ENCODE peak calls at places on chromosomes 12 and 14, in nine cellular contexts. B, O, S, J, I, R, D, F and K are unnamed samples.

GRCh38 chr14:87686736-87687135 is 306.2 kb downstream of the GALC start:
- DNase-seq in B (no peak), O (no peak), S (no peak), J (no peak), I (no peak), R (no peak), D (no peak), F (no peak), K (no peak)

GRCh38 chr14:57244103-57244502 is 24.6 kb downstream of the EXOC5 start:
- DNase-seq in B (no peak), O (no peak), S (no peak), J (no peak), I (no peak), R (no peak), D (no peak), F (no peak), K (no peak)

GRCh38 chr12:10726945-10727344 is 3.8 kb upstream of the YBX3 start:
- DNase-seq in B (no peak), O (no peak), S (no peak), J (no peak), I (no peak), R (no peak), D (no peak), F (no peak), K (no peak)

GRCh38 chr12:79665488-79665887 is 25.3 kb downstream of the PAWR start:
- DNase-seq in B (no peak), O (no peak), S (no peak), J (no peak), I (no peak), R (no peak), D (no peak), F (no peak), K (no peak)

GRCh38 chr12:97306121-97306520 is 156.5 kb upstream of the RMST start:
- DNase-seq in B (no peak), O (no peak), S (no peak), J (no peak), I (no peak), R (no peak), D (no peak), F (no peak), K (no peak)

GRCh38 chr14:78455896-78456435 is 285.8 kb downstream of the NRXN3 start:
- DNase-seq in B (no peak), O (no peak), S (no peak), J (no peak), I (no peak), R (no peak), D (no peak), F (no peak), K (no peak)

GRCh38 chr14:51846631-51847488 is 13.6 kb upstream of the GNG2 start:
- DNase-seq in B (peak; percentile 36), O (peak; percentile 68), S (no peak), J (peak; percentile 57), I (peak; percentile 23), R (no peak), D (no peak), F (no peak), K (no peak)

GRCh38 chr12:106760184-106760531 is 14.3 kb upstream of the RIC8B start:
- DNase-seq in B (no peak), O (no peak), S (no peak), J (peak; percentile 55), I (no peak), R (no peak), D (no peak), F (no peak), K (no peak)

GRCh38 chr12:9041321-9041720 is 52.0 kb downstream of the KLRG1 start:
- DNase-seq in B (no peak), O (no peak), S (peak; percentile 11), J (no peak), I (peak; percentile 51), R (no peak), D (no peak), F (no peak), K (no peak)

GRCh38 chr14:64755661-64756265 is 51.5 kb downstream of the PLEKHG3 start:
- DNase-seq in B (no peak), O (no peak), S (peak; percentile 98), J (no peak), I (peak; percentile 34), R (no peak), D (no peak), F (no peak), K (no peak)

GRCh38 chr12:66594688-66595087 is 84.2 kb downstream of the GRIP1 start:
- DNase-seq in B (no peak), O (no peak), S (peak; percentile 44), J (no peak), I (no peak), R (no peak), D (no peak), F (no peak), K (no peak)

GRCh38 chr12:132347471-132347855 is 18.1 kb upstream of the GALNT9 start:
- DNase-seq in B (no peak), O (no peak), S (no peak), J (no peak), I (no peak), R (no peak), D (no peak), F (no peak), K (no peak)

GRCh38 chr14:90201344-90201743 is 55.0 kb upstream of the PSMC1 start:
- DNase-seq in B (no peak), O (no peak), S (no peak), J (no peak), I (no peak), R (no peak), D (no peak), F (no peak), K (no peak)

GRCh38 chr14:24741871-24742270 is 107.9 kb upstream of the GZMB start:
- DNase-seq in B (no peak), O (no peak), S (peak; percentile 84), J (no peak), I (no peak), R (no peak), D (no peak), F (no peak), K (no peak)

GRCh38 chr14:27077181-27077738 is 479.4 kb upstream of the NOVA1 start:
- DNase-seq in B (no peak), O (no peak), S (no peak), J (no peak), I (no peak), R (no peak), D (no peak), F (no peak), K (no peak)

GRCh38 chr12:62684586-62685295 is 218.1 kb downstream of the MON2 start:
- DNase-seq in B (no peak), O (peak; percentile 91), S (no peak), J (no peak), I (peak; percentile 57), R (no peak), D (no peak), F (no peak), K (no peak)

GRCh38 chr14:105337966-105338365 is 23.4 kb downstream of the PACS2 start:
- DNase-seq in B (no peak), O (no peak), S (no peak), J (peak; percentile 46), I (peak; percentile 75), R (no peak), D (no peak), F (no peak), K (no peak)

GRCh38 chr12:93243689-93244513 is 133.8 kb upstream of the NUDT4 start:
- DNase-seq in B (no peak), O (peak; percentile 73), S (peak; percentile 79), J (no peak), I (peak; percentile 45), R (no peak), D (no peak), F (no peak), K (no peak)

GRCh38 chr14:33563492-33563891 is 387.4 kb downstream of the EGLN3 start:
- DNase-seq in B (no peak), O (no peak), S (peak; percentile 13), J (no peak), I (no peak), R (no peak), D (no peak), F (no peak), K (no peak)

GRCh38 chr12:9940370-9940769 is 8.2 kb upstream of the CLEC2A start:
- DNase-seq in B (no peak), O (no peak), S (no peak), J (no peak), I (no peak), R (no peak), D (no peak), F (no peak), K (no peak)

GRCh38 chr12:124082676-124083075 is 109.7 kb downstream of the ZNF664 start:
- DNase-seq in B (no peak), O (no peak), S (no peak), J (no peak), I (no peak), R (no peak), D (no peak), F (no peak), K (no peak)
- TF ChIP-seq CTCF in B (no peak), O (no peak), S (no peak), J (no peak), I (no peak), R (no peak), D (no peak), F (no peak), K (no peak)

GRCh38 chr14:85579957-85580356 is 50.0 kb downstream of the FLRT2 start:
- DNase-seq in B (no peak), O (no peak), S (no peak), J (no peak), I (no peak), R (no peak), D (no peak), F (no peak), K (no peak)
- H3K4me1 ChIP-seq in B (no peaks in the 10 kb centered on the region), O (no peaks in the 10 kb centered on the region), S (peaks cover 8% of the 10 kb centered on the region), J (no peaks in the 10 kb centered on the region), I (peaks cover 53% of the 10 kb centered on the region), R (no peaks in the 10 kb centered on the region), D (no peaks in the 10 kb centered on the region), F (peaks cover 2% of the 10 kb centered on the region), K (no peaks in the 10 kb centered on the region)

GRCh38 chr14:68336165-68336564 is 456.7 kb downstream of the ZFP36L1 start:
- DNase-seq in B (no peak), O (no peak), S (no peak), J (no peak), I (no peak), R (no peak), D (no peak), F (no peak), K (no peak)
- H3K4me3 ChIP-seq in B (no peak overlapping the region), O (no peak overlapping the region), S (no peak overlapping the region), J (no peak overlapping the region), I (no peak overlapping the region), R (no peak overlapping the region), D (no peak overlapping the region), F (no peak overlapping the region), K (no peak overlapping the region)

GRCh38 chr12:87985069-87985675 is 44.0 kb downstream of the C12orf50 start:
- DNase-seq in B (no peak), O (no peak), S (no peak), J (no peak), I (no peak), R (no peak), D (no peak), F (no peak), K (no peak)

GRCh38 chr12:87975879-87976278 is 53.3 kb downstream of the C12orf50 start:
- DNase-seq in B (no peak), O (no peak), S (no peak), J (no peak), I (no peak), R (no peak), D (no peak), F (no peak), K (no peak)

GRCh38 chr12:87982208-87982607 is 47.0 kb downstream of the C12orf50 start:
- DNase-seq in B (no peak), O (no peak), S (no peak), J (no peak), I (no peak), R (no peak), D (no peak), F (no peak), K (no peak)

GRCh38 chr12:87981495-87981894 is 47.7 kb downstream of the C12orf50 start:
- DNase-seq in B (no peak), O (no peak), S (no peak), J (no peak), I (no peak), R (no peak), D (no peak), F (no peak), K (no peak)
- TF ChIP-seq CTCF in B (no peak), O (no peak), S (no peak), J (no peak), I (no peak), R (no peak), D (no peak), F (no peak), K (no peak)